ENCODE peak calls at places on chromosome 12, in five cellular contexts. One of them, this sample, is unnamed.

GRCh38 chr12:108966378-108967151 is 54.3 kb downstream of the SVOP start:
- DNase-seq in lower lobe of right lung: no peak
- DNase-seq in fibroblast of pulmonary artery: no peak
- DNase-seq in BE2C: no peak
- DNase-seq in astrocyte of the spinal cord: no peak
- DNase-seq in this sample: no peak

GRCh38 chr12:18422849-18423248 is 161.5 kb downstream of the PIK3C2G start:
- DNase-seq in BE2C: no peak
- DNase-seq in lower lobe of right lung: no peak
- DNase-seq in astrocyte of the spinal cord: no peak
- DNase-seq in fibroblast of pulmonary artery: no peak
- DNase-seq in this sample: no peak

GRCh38 chr12:101781834-101782543 is 42.7 kb upstream of the SYCP3 start:
- DNase-seq in astrocyte of the spinal cord: peak; percentile 63
- DNase-seq in fibroblast of pulmonary artery: peak; percentile 44
- DNase-seq in lower lobe of right lung: no peak
- DNase-seq in BE2C: no peak
- DNase-seq in this sample: no peak

GRCh38 chr12:132285311-132285741 is 44.1 kb downstream of the GALNT9 start:
- DNase-seq in BE2C: no peak
- DNase-seq in astrocyte of the spinal cord: no peak
- DNase-seq in fibroblast of pulmonary artery: no peak
- DNase-seq in lower lobe of right lung: peak; percentile 42
- DNase-seq in this sample: no peak

GRCh38 chr12:107320031-107320928 is 226.9 kb upstream of the CRY1 start:
- DNase-seq in lower lobe of right lung: peak; percentile 67
- DNase-seq in fibroblast of pulmonary artery: peak; percentile 45
- DNase-seq in BE2C: no peak
- DNase-seq in astrocyte of the spinal cord: peak; percentile 70
- DNase-seq in this sample: no peak

GRCh38 chr12:8912910-8913309 is 1.4 kb upstream of the PHC1 start:
- DNase-seq in BE2C: no peak
- DNase-seq in fibroblast of pulmonary artery: no peak
- DNase-seq in astrocyte of the spinal cord: no peak
- DNase-seq in lower lobe of right lung: no peak
- DNase-seq in this sample: no peak

GRCh38 chr12:120055231-120055630 is 61.3 kb downstream of the RAB35 start:
- DNase-seq in astrocyte of the spinal cord: no peak
- DNase-seq in lower lobe of right lung: no peak
- DNase-seq in fibroblast of pulmonary artery: no peak
- DNase-seq in BE2C: no peak
- DNase-seq in this sample: no peak

GRCh38 chr12:106896603-106897002 is 59.1 kb upstream of the TMEM263 start:
- DNase-seq in fibroblast of pulmonary artery: no peak
- DNase-seq in astrocyte of the spinal cord: no peak
- DNase-seq in BE2C: no peak
- DNase-seq in lower lobe of right lung: no peak
- DNase-seq in this sample: no peak

GRCh38 chr12:51970904-51971646 is 19.6 kb downstream of the ACVR1B start:
- DNase-seq in lower lobe of right lung: no peak
- DNase-seq in fibroblast of pulmonary artery: peak; percentile 64
- DNase-seq in astrocyte of the spinal cord: peak; percentile 62
- DNase-seq in BE2C: peak; percentile 48
- DNase-seq in this sample: peak; percentile 71

GRCh38 chr12:50087159-50087558 is 2.0 kb downstream of the SMARCD1 start:
- DNase-seq in BE2C: no peak
- DNase-seq in astrocyte of the spinal cord: no peak
- DNase-seq in fibroblast of pulmonary artery: no peak
- DNase-seq in lower lobe of right lung: no peak
- DNase-seq in this sample: no peak

GRCh38 chr12:50088577-50089335 is 3.6 kb downstream of the SMARCD1 start:
- DNase-seq in astrocyte of the spinal cord: peak; percentile 53
- DNase-seq in lower lobe of right lung: no peak
- DNase-seq in fibroblast of pulmonary artery: peak; percentile 63
- DNase-seq in BE2C: peak; percentile 62
- DNase-seq in this sample: peak; percentile 68

GRCh38 chr12:50090391-50090790 is 5.2 kb downstream of the SMARCD1 start:
- DNase-seq in BE2C: no peak
- DNase-seq in astrocyte of the spinal cord: no peak
- DNase-seq in lower lobe of right lung: peak; percentile 16
- DNase-seq in fibroblast of pulmonary artery: no peak
- DNase-seq in this sample: no peak

GRCh38 chr12:50087995-50088394 is 2.9 kb downstream of the SMARCD1 start:
- DNase-seq in astrocyte of the spinal cord: peak; percentile 61
- DNase-seq in BE2C: no peak
- DNase-seq in lower lobe of right lung: no peak
- DNase-seq in fibroblast of pulmonary artery: peak; percentile 82
- DNase-seq in this sample: no peak

GRCh38 chr12:50089730-50090129 is 4.6 kb downstream of the SMARCD1 start:
- DNase-seq in BE2C: no peak
- DNase-seq in astrocyte of the spinal cord: no peak
- DNase-seq in lower lobe of right lung: no peak
- DNase-seq in fibroblast of pulmonary artery: no peak
- DNase-seq in this sample: no peak
- TF ChIP-seq CTCF in BE2C: no peak
- TF ChIP-seq CTCF in astrocyte of the spinal cord: no peak
- TF ChIP-seq CTCF in lower lobe of right lung: no peak
- TF ChIP-seq CTCF in fibroblast of pulmonary artery: no peak
- TF ChIP-seq CTCF in this sample: no peak

GRCh38 chr12:50222275-50222783 is 55.2 kb upstream of the CERS5 start:
- DNase-seq in BE2C: peak; percentile 80
- DNase-seq in fibroblast of pulmonary artery: peak; percentile 94
- DNase-seq in lower lobe of right lung: no peak
- DNase-seq in astrocyte of the spinal cord: peak; percentile 91
- DNase-seq in this sample: peak; percentile 50
- TF ChIP-seq CTCF in BE2C: peak; percentile 51
- TF ChIP-seq CTCF in fibroblast of pulmonary artery: peak; percentile 52
- TF ChIP-seq CTCF in lower lobe of right lung: peak; percentile 23
- TF ChIP-seq CTCF in astrocyte of the spinal cord: peak; percentile 50
- TF ChIP-seq CTCF in this sample: no peak

DNA sequence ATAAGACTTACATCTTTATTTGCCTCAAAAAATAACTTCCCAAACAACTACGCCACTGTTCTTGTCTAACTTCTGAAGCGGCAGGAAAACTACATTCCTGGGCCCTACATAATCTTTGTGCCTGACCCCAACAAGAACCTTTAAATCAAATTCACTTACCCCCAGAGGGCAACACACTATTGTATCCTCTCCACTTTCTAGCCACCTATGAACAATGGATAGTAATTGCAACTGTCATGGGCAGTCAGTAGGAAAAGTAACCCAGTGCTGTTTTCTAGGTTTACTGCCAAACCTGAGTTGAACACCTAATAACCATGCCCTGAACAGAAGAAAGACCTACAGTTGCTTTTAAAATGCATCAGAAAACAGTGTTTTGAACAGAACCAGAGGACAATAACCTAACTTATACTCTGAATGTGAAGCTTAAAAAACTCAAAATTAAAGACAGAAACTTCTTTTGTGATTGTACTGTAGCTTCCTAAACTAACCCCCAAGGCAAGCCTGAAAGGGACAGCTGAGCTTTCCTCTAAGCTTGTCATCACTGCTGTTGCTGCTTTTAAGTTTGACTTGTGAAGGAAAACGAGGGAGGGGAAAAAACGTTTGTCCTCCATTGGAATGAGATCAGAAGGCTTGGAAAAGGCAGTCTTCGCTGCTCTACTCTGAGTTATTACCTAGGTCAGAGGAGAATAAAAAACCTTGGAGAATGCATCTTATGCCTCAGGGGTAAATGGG is 195.7 kb downstream of the SOX5 start:
- DNase-seq in fibroblast of pulmonary artery: no peak
- DNase-seq in lower lobe of right lung: no peak
- DNase-seq in BE2C: no peak
- DNase-seq in astrocyte of the spinal cord: no peak
- DNase-seq in this sample: no peak
- TF ChIP-seq CTCF in fibroblast of pulmonary artery: no peak
- TF ChIP-seq CTCF in lower lobe of right lung: no peak
- TF ChIP-seq CTCF in BE2C: no peak
- TF ChIP-seq CTCF in astrocyte of the spinal cord: no peak
- TF ChIP-seq CTCF in this sample: no peak

GRCh38 chr12:47903927-47904646 is 707 bp downstream of the VDR start:
- DNase-seq in astrocyte of the spinal cord: peak; percentile 87
- DNase-seq in fibroblast of pulmonary artery: peak; percentile 73
- DNase-seq in lower lobe of right lung: peak; percentile 73
- DNase-seq in BE2C: no peak
- DNase-seq in this sample: peak; percentile 36

GRCh38 chr12:47907851-47908454 is 3.2 kb upstream of the VDR start:
- DNase-seq in fibroblast of pulmonary artery: no peak
- DNase-seq in lower lobe of right lung: no peak
- DNase-seq in BE2C: no peak
- DNase-seq in astrocyte of the spinal cord: no peak
- DNase-seq in this sample: no peak

GRCh38 chr12:47903151-47903611 is 1.6 kb downstream of the VDR start:
- DNase-seq in fibroblast of pulmonary artery: peak; percentile 57
- DNase-seq in lower lobe of right lung: peak; percentile 66
- DNase-seq in astrocyte of the spinal cord: peak; percentile 88
- DNase-seq in BE2C: no peak
- DNase-seq in this sample: peak; percentile 44

GRCh38 chr12:47904647-47905312 is at the start of gene VDR:
- DNase-seq in fibroblast of pulmonary artery: peak; percentile 67
- DNase-seq in BE2C: peak; percentile 74
- DNase-seq in lower lobe of right lung: peak; percentile 89
- DNase-seq in astrocyte of the spinal cord: peak; percentile 62
- DNase-seq in this sample: peak; percentile 92

GRCh38 chr12:47905313-47905730 is 528 bp upstream of the VDR start:
- DNase-seq in BE2C: no peak
- DNase-seq in lower lobe of right lung: peak; percentile 81
- DNase-seq in fibroblast of pulmonary artery: no peak
- DNase-seq in astrocyte of the spinal cord: peak; percentile 8
- DNase-seq in this sample: peak; percentile 57
- TF ChIP-seq CTCF in BE2C: no peak
- TF ChIP-seq CTCF in lower lobe of right lung: peak; percentile 42
- TF ChIP-seq CTCF in fibroblast of pulmonary artery: no peak
- TF ChIP-seq CTCF in astrocyte of the spinal cord: peak; percentile 50
- TF ChIP-seq CTCF in this sample: peak; percentile 37

GRCh38 chr12:65986047-65986446 is 144.5 kb downstream of the LLPH start:
- DNase-seq in BE2C: no peak
- DNase-seq in fibroblast of pulmonary artery: peak; percentile 38
- DNase-seq in astrocyte of the spinal cord: no peak
- DNase-seq in lower lobe of right lung: no peak
- DNase-seq in this sample: no peak
- TF ChIP-seq CTCF in BE2C: no peak
- TF ChIP-seq CTCF in fibroblast of pulmonary artery: peak; percentile 21
- TF ChIP-seq CTCF in astrocyte of the spinal cord: no peak
- TF ChIP-seq CTCF in lower lobe of right lung: no peak
- TF ChIP-seq CTCF in this sample: no peak

GRCh38 chr12:61870658-61871559 is 389.3 kb upstream of the USP15 start:
- DNase-seq in astrocyte of the spinal cord: no peak
- DNase-seq in fibroblast of pulmonary artery: peak; percentile 5
- DNase-seq in lower lobe of right lung: no peak
- DNase-seq in BE2C: no peak
- DNase-seq in this sample: no peak
- TF ChIP-seq CTCF in astrocyte of the spinal cord: no peak
- TF ChIP-seq CTCF in fibroblast of pulmonary artery: no peak
- TF ChIP-seq CTCF in lower lobe of right lung: no peak
- TF ChIP-seq CTCF in BE2C: no peak
- TF ChIP-seq CTCF in this sample: no peak

DNA sequence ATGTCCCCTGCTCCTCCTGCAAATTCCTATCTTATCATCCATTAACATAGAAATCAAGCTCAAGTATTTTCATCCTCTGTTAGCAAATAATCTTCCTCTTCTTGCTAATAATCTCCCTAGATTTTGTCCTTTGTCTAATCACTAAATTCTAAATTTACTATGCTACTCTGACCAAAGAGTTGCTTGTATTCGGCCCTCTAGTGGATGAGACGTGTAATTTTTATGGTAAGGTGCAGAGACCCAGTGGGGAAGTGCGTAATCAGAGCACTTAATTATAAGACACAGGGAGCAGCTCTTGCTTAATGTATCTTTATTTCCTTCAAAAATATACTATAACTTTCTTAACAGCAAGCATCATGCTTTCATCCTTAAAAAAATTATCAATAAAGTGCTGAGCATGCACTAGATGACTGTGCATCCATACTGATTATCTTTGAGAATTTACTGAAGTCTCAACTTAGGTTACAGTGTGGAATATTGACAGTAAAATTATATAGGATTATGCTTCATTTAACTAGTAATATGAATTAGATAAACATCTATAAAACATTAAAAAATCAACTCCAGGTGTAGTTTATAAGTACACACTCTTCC is 212.6 kb downstream of the SLC16A7 start:
- DNase-seq in BE2C: no peak
- DNase-seq in fibroblast of pulmonary artery: peak; percentile 50
- DNase-seq in lower lobe of right lung: no peak
- DNase-seq in astrocyte of the spinal cord: peak; percentile 47
- DNase-seq in this sample: peak; percentile 43
- TF ChIP-seq CTCF in BE2C: peak; percentile 76
- TF ChIP-seq CTCF in fibroblast of pulmonary artery: peak; percentile 82
- TF ChIP-seq CTCF in lower lobe of right lung: peak; percentile 63
- TF ChIP-seq CTCF in astrocyte of the spinal cord: peak; percentile 74
- TF ChIP-seq CTCF in this sample: peak; percentile 64

GRCh38 chr12:25394025-25394424 is 143.3 kb upstream of the KRAS start:
- DNase-seq in astrocyte of the spinal cord: no peak
- DNase-seq in BE2C: no peak
- DNase-seq in fibroblast of pulmonary artery: no peak
- DNase-seq in lower lobe of right lung: no peak
- DNase-seq in this sample: no peak
- TF ChIP-seq CTCF in astrocyte of the spinal cord: no peak
- TF ChIP-seq CTCF in BE2C: no peak
- TF ChIP-seq CTCF in fibroblast of pulmonary artery: no peak
- TF ChIP-seq CTCF in lower lobe of right lung: no peak
- TF ChIP-seq CTCF in this sample: no peak

GRCh38 chr12:55715169-55715764 is 579 bp upstream of the BLOC1S1 start:
- DNase-seq in lower lobe of right lung: no peak
- DNase-seq in BE2C: no peak
- DNase-seq in fibroblast of pulmonary artery: no peak
- DNase-seq in astrocyte of the spinal cord: no peak
- DNase-seq in this sample: peak; percentile 29

GRCh38 chr12:55717397-55718007 is 1.7 kb downstream of the BLOC1S1 start:
- DNase-seq in fibroblast of pulmonary artery: no peak
- DNase-seq in lower lobe of right lung: no peak
- DNase-seq in BE2C: no peak
- DNase-seq in astrocyte of the spinal cord: peak; percentile 74
- DNase-seq in this sample: no peak

GRCh38 chr12:55718020-55718419 is 2.2 kb upstream of the RDH5 start:
- DNase-seq in BE2C: no peak
- DNase-seq in astrocyte of the spinal cord: no peak
- DNase-seq in fibroblast of pulmonary artery: no peak
- DNase-seq in lower lobe of right lung: no peak
- DNase-seq in this sample: no peak

GRCh38 chr12:55716582-55717396 is 943 bp downstream of the BLOC1S1 start:
- DNase-seq in BE2C: no peak
- DNase-seq in astrocyte of the spinal cord: no peak
- DNase-seq in fibroblast of pulmonary artery: no peak
- DNase-seq in lower lobe of right lung: no peak
- DNase-seq in this sample: no peak

GRCh38 chr12:55715833-55716581 is at the start of gene BLOC1S1:
- DNase-seq in astrocyte of the spinal cord: peak; percentile 96
- DNase-seq in fibroblast of pulmonary artery: peak; percentile 94
- DNase-seq in lower lobe of right lung: peak; percentile 95
- DNase-seq in BE2C: peak; percentile 94
- DNase-seq in this sample: peak; percentile 95
- TF ChIP-seq CTCF in astrocyte of the spinal cord: no peak
- TF ChIP-seq CTCF in fibroblast of pulmonary artery: no peak
- TF ChIP-seq CTCF in lower lobe of right lung: no peak
- TF ChIP-seq CTCF in BE2C: no peak
- TF ChIP-seq CTCF in this sample: no peak